ENCODE peak calls at places on chromosomes 12 and 14, in five cellular contexts. F is HCT116, K is stomach, G is endothelial cell of umbilical vein, D is GM12891. C is an unnamed sample.

GRCh38 chr12:87317302-87317701 is 711.9 kb downstream of the C12orf50 start:
- DNase-seq in K (no peak), G (peak; percentile 55), D (no peak), F (no peak), C (no peak)

GRCh38 chr14:60884134-60884533 is 96.7 kb downstream of the TRMT5 start:
- DNase-seq in F (no peak), G (no peak), D (no peak), K (no peak), C (no peak)

GRCh38 chr12:34401659-34402227 is 379.4 kb downstream of the ALG10 start:
- DNase-seq in K (peak; percentile 15), G (no peak), F (no peak), D (no peak), C (no peak)

GRCh38 chr12:76422154-76422877 is 74.1 kb upstream of the BBS10 start:
- DNase-seq in D (no peak), K (no peak), G (no peak), F (no peak), C (no peak)

GRCh38 chr12:93879476-93880376 is 202.6 kb downstream of the CRADD start:
- DNase-seq in K (no peak), F (no peak), D (no peak), G (no peak), C (no peak)

GRCh38 chr12:6852651-6853354 is 853 bp downstream of the USP5 start:
- DNase-seq in F (no peak), D (no peak), K (peak; percentile 32), G (peak; percentile 61), C (peak; percentile 50)

GRCh38 chr14:96176811-96177211 is 27.8 kb upstream of the BDKRB2 start:
- DNase-seq in G (no peak), F (no peak), D (no peak), K (no peak), C (no peak)

GRCh38 chr14:104081951-104082464 is 3.5 kb upstream of the ASPG start:
- DNase-seq in F (no peak), D (peak; percentile 11), G (no peak), K (no peak), C (no peak)

GRCh38 chr12:95715177-95715576 is 75.4 kb downstream of the NTN4 start:
- DNase-seq in K (no peak), F (no peak), G (no peak), D (no peak), C (no peak)

GRCh38 chr12:102957339-102958050 is at the start of gene ASCL1:
- DNase-seq in K (no peak), G (peak; percentile 11), F (no peak), D (no peak), C (no peak)

GRCh38 chr12:96617178-96617577 is 127.8 kb downstream of the CFAP54 start:
- DNase-seq in D (no peak), G (no peak), F (no peak), K (no peak), C (no peak)

GRCh38 chr12:5329118-5329517 is 102.8 kb upstream of the NTF3 start:
- DNase-seq in F (no peak), G (no peak), K (no peak), D (no peak), C (no peak)

GRCh38 chr14:100589071-100589759 is 2.0 kb upstream of the BEGAIN start:
- DNase-seq in G (no peak), D (no peak), F (no peak), K (no peak), C (no peak)

GRCh38 chr12:120416490-120417216 is 21.3 kb upstream of the COX6A1 start:
- DNase-seq in K (no peak), G (no peak), F (no peak), D (no peak), C (no peak)

GRCh38 chr12:51217968-51218606 is at the start of gene POU6F1:
- DNase-seq in G (peak; percentile 85), F (peak; percentile 51), D (peak; percentile 83), K (peak; percentile 72), C (peak; percentile 74)

GRCh38 chr14:100065942-100066574 is 836 bp downstream of the EVL start:
- DNase-seq in D (no peak), F (no peak), G (no peak), K (peak; percentile 41), C (peak; percentile 66)

GRCh38 chr12:54159140-54159539 is 29.6 kb downstream of the SMUG1 start:
- DNase-seq in F (peak; percentile 50), G (no peak), D (peak; percentile 54), K (peak; percentile 57), C (no peak)

GRCh38 chr14:20469890-20470858 is 968 bp downstream of the PNP start:
- DNase-seq in F (peak; percentile 45), K (peak; percentile 40), G (peak; percentile 84), D (peak; percentile 34), C (peak; percentile 49)

GRCh38 chr14:104221071-104221625 is 82.8 kb downstream of the KIF26A start:
- DNase-seq in F (no peak), G (no peak), D (no peak), K (no peak), C (no peak)

DNA sequence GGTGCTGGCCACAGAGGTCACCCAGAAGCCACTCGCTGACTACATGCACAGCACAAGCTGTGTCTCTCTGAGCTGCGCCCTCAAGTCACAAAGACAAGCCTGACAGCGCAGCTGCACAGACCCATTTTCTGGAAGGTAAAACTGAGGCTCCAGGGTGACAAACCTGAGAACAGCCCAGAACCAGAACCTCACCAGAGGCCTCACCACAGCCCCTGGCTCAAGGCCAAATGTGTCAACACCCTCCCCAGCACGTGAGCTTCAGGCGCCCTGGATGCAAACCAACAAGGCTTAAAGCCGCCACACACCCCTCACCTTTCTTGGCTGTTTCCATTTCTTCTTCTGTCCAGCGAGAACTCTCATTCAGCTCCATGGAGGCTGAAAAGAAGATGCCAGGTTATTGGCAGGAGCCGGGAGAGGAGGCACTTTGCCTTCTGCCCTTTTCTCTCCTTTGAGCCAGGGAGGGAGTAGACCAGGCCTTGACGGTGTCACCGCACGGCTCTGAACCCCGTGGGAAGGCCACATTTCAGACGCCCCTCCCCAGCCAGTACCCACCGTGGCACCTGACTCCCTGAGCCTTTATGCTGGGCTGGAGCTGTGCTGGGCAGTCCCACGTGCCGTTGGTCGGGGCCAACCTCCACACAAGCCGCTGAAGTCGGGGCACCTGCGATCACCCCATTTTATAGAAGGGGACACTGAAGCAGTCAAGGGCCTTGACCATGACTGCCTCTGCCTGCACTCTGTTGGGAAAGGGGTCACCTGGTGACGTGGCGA is 103.1 kb downstream of the RFLNA start:
- DNase-seq in F (no peak), G (no peak), D (no peak), K (peak; percentile 92), C (peak; percentile 72)
- TF ChIP-seq POLR2AphosphoS5 in F (no peak), G (no peak), D (no peak), K (peak; percentile 59), C (peak; percentile 16)

DNA sequence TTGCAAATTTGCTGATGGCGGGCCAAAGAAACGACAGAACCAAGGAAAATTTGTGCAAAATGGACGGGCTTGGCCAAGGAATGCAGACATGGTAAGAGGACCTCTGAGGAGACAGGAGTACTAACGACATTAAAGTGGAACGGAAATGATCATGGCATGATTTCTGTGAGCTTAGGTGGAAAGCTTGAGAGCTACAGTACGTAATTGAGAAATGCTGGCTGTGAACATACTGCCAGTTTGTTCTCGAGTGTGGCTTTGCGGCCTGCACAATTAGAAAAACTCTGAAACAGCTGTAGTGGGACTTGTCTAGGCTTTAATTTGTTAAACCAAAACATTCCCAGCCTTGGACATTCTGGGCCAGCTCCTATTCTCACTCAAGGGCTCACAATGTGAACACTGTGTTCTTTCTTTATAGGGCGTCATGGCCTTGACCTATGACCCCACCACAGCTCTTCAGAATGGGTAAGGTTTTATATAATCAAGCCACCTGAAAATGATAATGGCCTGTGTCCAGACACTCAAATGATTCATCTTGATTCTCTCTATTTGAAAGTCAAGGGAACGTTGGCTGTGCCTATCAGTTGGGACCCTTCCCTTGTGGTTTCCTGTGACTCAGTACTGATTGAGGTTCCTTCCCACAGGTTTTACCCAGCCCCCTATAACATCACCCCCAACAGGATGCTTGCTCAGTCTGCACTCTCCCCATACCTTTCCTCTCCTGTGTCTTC is 48.5 kb downstream of the BAZ2A start:
- DNase-seq in K (no peak), F (no peak), D (no peak), G (peak; percentile 82), C (no peak)
- TF ChIP-seq POLR2AphosphoS5 in K (no peak), F (no peak), D (no peak), G (peak; percentile 75), C (no peak)

DNA sequence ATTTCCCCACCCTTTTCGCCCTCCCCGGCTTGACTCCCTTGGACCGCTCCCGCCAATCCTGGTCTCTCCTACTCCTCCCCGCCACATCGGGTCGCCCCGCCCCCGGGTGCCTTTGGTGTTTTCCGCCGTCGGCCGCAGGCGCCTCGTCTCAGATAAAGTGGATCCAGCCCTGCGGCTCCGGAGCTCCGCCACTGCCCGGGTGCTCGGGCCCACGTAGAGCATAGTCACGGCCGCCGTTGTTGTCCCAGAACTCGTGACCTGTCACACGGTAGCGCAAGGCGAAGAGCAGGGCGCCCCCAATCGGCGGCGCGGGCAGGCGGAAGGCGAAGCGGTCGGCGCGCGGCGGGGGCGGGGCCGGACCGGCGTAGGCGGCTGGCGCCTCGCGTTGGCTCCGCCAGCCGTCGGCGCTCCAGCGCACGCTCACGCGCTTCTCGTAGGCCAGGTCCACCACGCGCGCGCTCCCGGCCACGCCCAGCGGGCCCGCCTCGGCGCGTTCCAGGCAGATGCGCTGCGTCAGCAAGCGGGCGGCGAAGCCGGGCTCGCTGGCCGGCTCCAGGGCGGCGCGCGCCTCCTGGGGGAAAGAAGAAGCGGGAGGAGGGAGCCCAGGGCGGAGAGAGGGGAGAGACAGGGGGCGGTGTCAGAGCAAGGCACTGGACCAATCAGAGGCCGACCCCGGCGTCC is 1.2 kb downstream of the PPP1R3E start:
- DNase-seq in G (peak; percentile 99), K (peak; percentile 99), F (peak; percentile 95), D (peak; percentile 96), C (peak; percentile 98)
- TF ChIP-seq POLR2AphosphoS5 in G (peak; percentile 36), K (peak; percentile 89), F (peak; percentile 33), D (no peak), C (peak; percentile 81)

GRCh38 chr14:37585101-37585479 is 10.0 kb downstream of the FOXA1 start:
- DNase-seq in F (no peak), K (peak; percentile 69), G (no peak), D (no peak), C (peak; percentile 41)
- TF ChIP-seq POLR2AphosphoS5 in F (no peak), K (peak; percentile 41), G (no peak), D (no peak), C (peak; percentile 15)

GRCh38 chr12:110279976-110280783 is 867 bp upstream of the ATP2A2 start:
- DNase-seq in K (peak; percentile 43), F (no peak), D (peak; percentile 37), G (peak; percentile 66), C (peak; percentile 57)
- TF ChIP-seq POLR2AphosphoS5 in K (no peak), F (no peak), D (no peak), G (no peak), C (no peak)

GRCh38 chr14:68249534-68250517 is 430.2 kb downstream of the RAD51B start:
- DNase-seq in D (no peak), G (peak; percentile 70), K (no peak), F (peak; percentile 74), C (no peak)
- TF ChIP-seq POLR2AphosphoS5 in D (no peak), G (no peak), K (no peak), F (peak; percentile 20), C (no peak)

GRCh38 chr14:22088614-22089359 is 415.2 kb upstream of the OR4E1 start:
- DNase-seq in D (no peak), F (no peak), G (peak; percentile 83), K (no peak), C (no peak)
- TF ChIP-seq POLR2AphosphoS5 in D (no peak), F (no peak), G (no peak), K (no peak), C (peak; percentile 39)